ENCODE peak calls at places on chromosome 9, in six cellular contexts. M is A549, C is K562, Y is HepG2, G is GM12878, B is upper lobe of left lung. Z is an unnamed sample. For H3K4me1, the result is how much of the 10 kb centered on the place peaks cover.

GRCh38 chr9:91073811-91074771 is 272.5 kb downstream of the SYK start:
- ATAC-seq in M (no peak), C (no peak), Y (no peak), G (no peak), B (no peak), Z (no peak)

GRCh38 chr9:18138676-18139075 is 335.3 kb upstream of the ADAMTSL1 start:
- ATAC-seq in M (no peak), C (no peak), Y (no peak), G (no peak), B (peak), Z (no peak)

GRCh38 chr9:76419782-76420380 is 25.7 kb upstream of the RFK start:
- ATAC-seq in M (peak), C (peak), Y (peak), G (peak), B (peak), Z (no peak)

GRCh38 chr9:36826581-36826980 is 207.5 kb downstream of the PAX5 start:
- ATAC-seq in M (no peak), C (no peak), Y (no peak), G (no peak), B (no peak), Z (no peak)

GRCh38 chr9:115373000-115373709 is 255.2 kb upstream of the TNC start:
- ATAC-seq in M (peak), C (no peak), Y (peak), G (peak), B (peak), Z (no peak)

GRCh38 chr9:78666818-78667429 is 370.0 kb downstream of the PSAT1 start:
- ATAC-seq in M (no peak), C (no peak), Y (no peak), G (no peak), B (no peak), Z (no peak)

GRCh38 chr9:107674937-107675277 is 185.3 kb upstream of the KLF4 start:
- ATAC-seq in M (no peak), C (no peak), Y (no peak), G (no peak), B (peak), Z (peak)

GRCh38 chr9:36021968-36022367 is 14.7 kb upstream of the RECK start:
- ATAC-seq in M (no peak), C (no peak), Y (no peak), G (peak), B (no peak), Z (no peak)

GRCh38 chr9:128102861-128103588 is 24.5 kb downstream of the PTGES2 start:
- ATAC-seq in M (no peak), C (no peak), Y (peak), G (no peak), B (no peak), Z (no peak)

GRCh38 chr9:137602661-137603060 is 2.8 kb upstream of the ARRDC1 start:
- ATAC-seq in M (no peak), C (no peak), Y (no peak), G (no peak), B (no peak), Z (no peak)

GRCh38 chr9:76810377-76810957 is 46.2 kb downstream of the PCA3 start:
- ATAC-seq in M (peak), C (peak), Y (peak), G (peak), B (peak), Z (peak)

GRCh38 chr9:87187656-87188055 is 240.3 kb upstream of the GAS1 start:
- ATAC-seq in M (no peak), C (no peak), Y (no peak), G (no peak), B (no peak), Z (no peak)

GRCh38 chr9:91211414-91211813 is 150.3 kb downstream of the AUH start:
- ATAC-seq in M (no peak), C (no peak), Y (no peak), G (no peak), B (no peak), Z (no peak)

GRCh38 chr9:75111019-75111622 is 22.8 kb downstream of the OSTF1 start:
- ATAC-seq in M (no peak), C (no peak), Y (no peak), G (no peak), B (peak), Z (no peak)

GRCh38 chr9:93645921-93646639 is 69.7 kb downstream of the PHF2 start:
- ATAC-seq in M (no peak), C (no peak), Y (no peak), G (no peak), B (no peak), Z (no peak)

GRCh38 chr9:134323741-134324358 is 2.4 kb upstream of the RXRA start:
- ATAC-seq in M (no peak), C (peak), Y (no peak), G (no peak), B (peak), Z (no peak)

GRCh38 chr9:80117031-80117430 is 545.3 kb downstream of the TLE4 start:
- ATAC-seq in M (no peak), C (no peak), Y (no peak), G (no peak), B (no peak), Z (no peak)

GRCh38 chr9:79287152-79287766 is 284.5 kb upstream of the TLE4 start:
- ATAC-seq in M (no peak), C (no peak), Y (no peak), G (no peak), B (no peak), Z (no peak)

GRCh38 chr9:21461377-21461776 is 20.7 kb downstream of the IFNE start:
- ATAC-seq in M (no peak), C (no peak), Y (peak), G (no peak), B (no peak), Z (no peak)

GRCh38 chr9:89234636-89235035 is 56.0 kb upstream of the SHC3 start:
- ATAC-seq in M (peak), C (no peak), Y (no peak), G (peak), B (peak), Z (no peak)

GRCh38 chr9:72424131-72424530 is 59.1 kb upstream of the ZFAND5 start:
- ATAC-seq in M (no peak), C (no peak), Y (no peak), G (no peak), B (peak), Z (no peak)

GRCh38 chr9:90322296-90322695 is 320.3 kb downstream of the DIRAS2 start:
- ATAC-seq in M (no peak), C (no peak), Y (no peak), G (no peak), B (no peak), Z (no peak)

GRCh38 chr9:120937127-120937526 is 10.5 kb upstream of the TRAF1 start:
- ATAC-seq in M (no peak), C (no peak), Y (no peak), G (no peak), B (peak), Z (peak)

GRCh38 chr9:120936011-120936763 is 9.6 kb upstream of the TRAF1 start:
- ATAC-seq in M (peak), C (peak), Y (peak), G (peak), B (peak), Z (peak)

GRCh38 chr9:120934271-120934670 is 7.7 kb upstream of the TRAF1 start:
- ATAC-seq in M (no peak), C (no peak), Y (no peak), G (peak), B (no peak), Z (no peak)

GRCh38 chr9:120936764-120937122 is 10.1 kb upstream of the TRAF1 start:
- ATAC-seq in M (peak), C (no peak), Y (no peak), G (no peak), B (no peak), Z (no peak)

GRCh38 chr9:120935383-120935857 is 8.8 kb upstream of the TRAF1 start:
- ATAC-seq in M (peak), C (peak), Y (peak), G (peak), B (peak), Z (peak)
- TF ChIP-seq EP300 in M (no peak), C (no peak), Y (no peak), G (no peak), B (peak), Z (no peak)

GRCh38 chr9:121708768-121709488 is 57.5 kb downstream of the DAB2IP start:
- ATAC-seq in M (no peak), C (peak), Y (no peak), G (no peak), B (peak), Z (peak)

GRCh38 chr9:121713400-121714070 is 62.1 kb downstream of the DAB2IP start:
- ATAC-seq in M (no peak), C (peak), Y (no peak), G (no peak), B (no peak), Z (no peak)

GRCh38 chr9:121709798-121710197 is 58.4 kb downstream of the DAB2IP start:
- ATAC-seq in M (no peak), C (no peak), Y (no peak), G (no peak), B (no peak), Z (peak)

GRCh38 chr9:121714075-121714705 is 62.8 kb downstream of the DAB2IP start:
- ATAC-seq in M (no peak), C (no peak), Y (no peak), G (no peak), B (no peak), Z (no peak)

GRCh38 chr9:121711281-121711680 is 59.8 kb downstream of the DAB2IP start:
- ATAC-seq in M (no peak), C (no peak), Y (no peak), G (no peak), B (no peak), Z (no peak)
- H3K4me1 ChIP-seq in M (under half), C (under half), Y (under half), G (under half), B (under half), Z (under half)

GRCh38 chr9:81373294-81373693 is 316.1 kb downstream of the TLE1 start:
- ATAC-seq in M (no peak), C (no peak), Y (no peak), G (no peak), B (no peak), Z (no peak)

GRCh38 chr9:81374459-81374858 is 314.9 kb downstream of the TLE1 start:
- ATAC-seq in M (no peak), C (no peak), Y (no peak), G (no peak), B (no peak), Z (no peak)

GRCh38 chr9:81371824-81372223 is 317.5 kb downstream of the TLE1 start:
- ATAC-seq in M (no peak), C (no peak), Y (no peak), G (no peak), B (no peak), Z (no peak)

GRCh38 chr9:81370650-81371049 is 318.7 kb downstream of the TLE1 start:
- ATAC-seq in M (no peak), C (no peak), Y (no peak), G (no peak), B (no peak), Z (no peak)

GRCh38 chr9:81372628-81373191 is 316.6 kb downstream of the TLE1 start:
- ATAC-seq in M (no peak), C (no peak), Y (no peak), G (no peak), B (peak), Z (no peak)
- H3K27ac ChIP-seq in M (no peak), C (no peak), Y (no peak), G (no peak), B (no peak), Z (no peak)

GRCh38 chr9:112925058-112925641 is 34.5 kb upstream of the SLC46A2 start:
- ATAC-seq in M (peak), C (peak), Y (peak), G (peak), B (peak), Z (no peak)
- TF ChIP-seq EP300 in M (no peak), C (no peak), Y (no peak), G (no peak), B (no peak), Z (no peak)

DNA sequence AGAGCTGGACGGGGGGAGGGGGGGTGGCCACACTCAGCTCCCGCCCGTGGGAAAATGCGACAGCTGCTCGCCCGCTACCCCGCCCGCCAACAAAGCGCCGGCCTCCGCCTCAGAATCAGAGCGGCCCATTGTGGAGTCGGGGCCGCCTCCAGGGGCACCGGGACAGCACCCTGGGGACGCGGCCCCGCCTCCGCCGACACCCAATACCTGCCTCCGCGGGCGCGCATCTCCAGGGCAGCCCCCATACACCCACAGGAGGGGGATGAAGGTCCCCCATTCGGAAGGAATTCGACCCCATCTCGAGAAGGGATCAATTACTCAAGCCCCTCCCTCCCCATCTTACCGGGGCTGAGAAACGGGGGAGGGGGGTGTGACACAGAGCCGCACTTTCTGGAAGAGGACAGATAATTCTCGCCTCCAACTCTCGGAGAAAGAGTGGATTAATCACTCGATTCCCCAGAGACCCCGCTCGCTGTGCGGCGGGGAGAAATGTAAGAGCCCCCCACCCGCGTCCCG is 1.2 kb downstream of the NOTCH1 start:
- ATAC-seq in M (no peak), C (peak), Y (no peak), G (peak), B (no peak), Z (no peak)
- H3K4me1 ChIP-seq in M (under half), C (half or more), Y (under half), G (under half), B (half or more), Z (half or more)

DNA sequence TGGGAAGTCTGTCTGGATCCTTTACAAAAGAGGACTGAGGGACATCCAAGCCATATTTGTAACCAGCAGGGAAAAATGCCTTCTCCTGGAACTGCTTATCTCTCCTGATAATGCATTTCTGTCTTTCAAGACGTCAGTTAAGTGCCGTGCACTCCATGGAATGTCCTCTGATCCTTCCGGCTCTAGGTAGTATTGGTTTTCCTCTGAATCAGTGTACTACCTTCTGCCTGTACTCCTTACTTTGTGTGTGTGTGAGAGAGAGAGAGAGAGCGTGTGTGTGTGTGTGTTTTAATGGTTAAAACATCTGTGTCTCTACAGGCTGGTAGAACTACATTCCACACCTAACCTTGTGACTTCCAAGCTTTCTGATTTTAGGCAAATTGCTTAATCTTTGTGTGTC is 89.9 kb downstream of the PIP5K1B start:
- ATAC-seq in M (no peak), C (peak), Y (no peak), G (no peak), B (peak), Z (no peak)
- H3K27ac ChIP-seq in M (no peak), C (no peak), Y (no peak), G (no peak), B (no peak), Z (no peak)

GRCh38 chr9:22773501-22774220 is 327.0 kb downstream of the DMRTA1 start:
- ATAC-seq in M (no peak), C (no peak), Y (no peak), G (no peak), B (no peak), Z (no peak)
- TF ChIP-seq EP300 in M (no peak), C (no peak), Y (no peak), G (no peak), B (no peak), Z (no peak)

GRCh38 chr9:123860603-123861002 is 69.3 kb downstream of the DENND1A start:
- ATAC-seq in M (no peak), C (no peak), Y (no peak), G (no peak), B (no peak), Z (no peak)

GRCh38 chr9:123864291-123864690 is 65.6 kb downstream of the DENND1A start:
- ATAC-seq in M (no peak), C (no peak), Y (no peak), G (no peak), B (no peak), Z (no peak)

GRCh38 chr9:123865226-123865625 is 64.7 kb downstream of the DENND1A start:
- ATAC-seq in M (no peak), C (no peak), Y (no peak), G (no peak), B (no peak), Z (no peak)

GRCh38 chr9:123863164-123863855 is 66.6 kb downstream of the DENND1A start:
- ATAC-seq in M (no peak), C (no peak), Y (no peak), G (no peak), B (no peak), Z (no peak)

DNA sequence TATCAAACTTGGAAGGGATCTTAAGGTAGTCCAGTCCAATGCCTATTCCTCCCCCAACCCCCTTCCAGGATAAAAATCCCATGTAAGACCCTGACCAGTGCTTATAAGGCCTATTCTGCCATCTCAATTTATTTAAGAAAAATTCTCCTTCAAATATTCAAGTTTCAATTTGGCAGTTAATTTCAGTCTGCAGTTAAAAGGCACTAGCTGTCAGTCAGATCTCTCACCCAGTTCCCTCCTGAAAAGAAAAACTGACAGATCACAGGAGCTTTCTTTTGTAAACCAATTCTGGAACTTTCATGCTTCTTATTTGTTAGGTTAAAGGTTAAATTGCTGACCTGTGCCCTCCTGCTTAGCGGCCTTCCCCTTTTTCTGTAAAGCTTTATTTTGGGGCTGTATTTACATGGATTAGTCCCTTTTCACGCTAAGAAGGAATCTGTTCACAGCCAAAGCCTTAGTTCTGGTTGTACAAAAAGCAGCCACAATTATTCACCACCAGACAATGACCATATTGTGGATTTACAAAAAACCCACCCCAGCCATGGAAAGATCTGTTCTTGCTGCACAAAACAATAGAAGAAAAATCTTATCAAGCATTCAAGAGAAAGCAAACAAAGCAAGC is 68.7 kb downstream of the DENND1A start:
- ATAC-seq in M (no peak), C (no peak), Y (peak), G (no peak), B (no peak), Z (no peak)
- H3K4me1 ChIP-seq in M (under half), C (under half), Y (half or more), G (under half), B (under half), Z (under half)

GRCh38 chr9:131836021-131836420 is 96.1 kb upstream of the RAPGEF1 start:
- ATAC-seq in M (no peak), C (no peak), Y (no peak), G (no peak), B (no peak), Z (no peak)
- H3K27ac ChIP-seq in M (no peak), C (no peak), Y (no peak), G (no peak), B (no peak), Z (no peak)

GRCh38 chr9:23855885-23856284 is 29.8 kb upstream of the ELAVL2 start:
- ATAC-seq in M (no peak), C (no peak), Y (no peak), G (no peak), B (no peak), Z (no peak)

GRCh38 chr9:23858234-23858633 is 32.2 kb upstream of the ELAVL2 start:
- ATAC-seq in M (no peak), C (no peak), Y (no peak), G (no peak), B (no peak), Z (no peak)
- TF ChIP-seq EP300 in M (no peak), C (no peak), Y (no peak), G (no peak), B (no peak), Z (no peak)

Z was measured in gastroesophageal sphincter.